ENCODE peak calls at places on chromosome 11, in nine cellular contexts. L is dorsolateral prefrontal cortex; W is CD4-positive, alpha-beta T cell; D is cardiac muscle cell; F is SK-N-SH; J is GM23248; T is CD8-positive, alpha-beta memory T cell; B is Panc1; S is colonic mucosa. U is an unnamed sample. For H3K27me3, the result is how much of the 10 kb centered on the place peaks cover.

GRCh38 chr11:128814856-128815705 is 52.0 kb downstream of the KCNJ1 start:
- DNase-seq in L (no peak), W (no peak), D (peak), F (peak), J (peak), T (no peak), B (no peak), S (no peak), U (no peak)

GRCh38 chr11:99687320-99687719 is 666.6 kb downstream of the CNTN5 start:
- DNase-seq in L (no peak), W (no peak), D (peak), F (no peak), J (no peak), T (no peak), B (no peak), S (no peak), U (no peak)

GRCh38 chr11:73358071-73358470 is 18.1 kb upstream of the RELT start:
- DNase-seq in L (no peak), W (no peak), D (no peak), F (no peak), J (peak), T (no peak), B (no peak), S (no peak), U (no peak)

GRCh38 chr11:89125298-89125697 is 52.4 kb upstream of the TYR start:
- DNase-seq in L (no peak), W (no peak), D (no peak), F (no peak), J (no peak), T (no peak), B (no peak), S (no peak), U (no peak)

GRCh38 chr11:100434821-100435641 is 252.1 kb upstream of the ARHGAP42 start:
- DNase-seq in L (no peak), W (no peak), D (no peak), F (no peak), J (no peak), T (no peak), B (no peak), S (no peak), U (no peak)

GRCh38 chr11:66815646-66816045 is 27.6 kb upstream of the RCE1 start:
- DNase-seq in L (no peak), W (no peak), D (no peak), F (no peak), J (peak), T (no peak), B (peak), S (no peak), U (no peak)

GRCh38 chr11:129286813-129287212 is 88.8 kb upstream of the BARX2 start:
- DNase-seq in L (no peak), W (no peak), D (no peak), F (no peak), J (no peak), T (no peak), B (no peak), S (no peak), U (no peak)

GRCh38 chr11:71336176-71336995 is 84.0 kb upstream of the SHANK2 start:
- DNase-seq in L (no peak), W (no peak), D (no peak), F (peak), J (no peak), T (no peak), B (no peak), S (no peak), U (peak)

GRCh38 chr11:85062626-85063025 is 564.5 kb downstream of the DLG2 start:
- DNase-seq in L (no peak), W (no peak), D (no peak), F (no peak), J (no peak), T (no peak), B (no peak), S (no peak), U (no peak)

GRCh38 chr11:125078516-125079140 is 15.5 kb downstream of the SLC37A2 start:
- DNase-seq in L (no peak), W (no peak), D (no peak), F (no peak), J (no peak), T (no peak), B (no peak), S (no peak), U (no peak)

GRCh38 chr11:117678651-117679407 is 118.2 kb downstream of the DSCAML1 start:
- DNase-seq in L (peak), W (no peak), D (no peak), F (peak), J (no peak), T (no peak), B (no peak), S (no peak), U (no peak)
- H3K27me3 ChIP-seq in L (under half), W (under half), D (under half), F (under half), J (under half), T (under half), B (under half), S (under half), U (under half)

GRCh38 chr11:75668508-75669297 is at the start of gene MAP6:
- DNase-seq in L (no peak), W (peak), D (no peak), F (peak), J (peak), T (no peak), B (no peak), S (peak), U (no peak)

GRCh38 chr11:75667268-75667830 is 1.5 kb downstream of the MAP6 start:
- DNase-seq in L (no peak), W (no peak), D (peak), F (peak), J (peak), T (no peak), B (no peak), S (no peak), U (peak)

GRCh38 chr11:75665126-75665525 is 3.7 kb downstream of the MAP6 start:
- DNase-seq in L (no peak), W (no peak), D (no peak), F (no peak), J (no peak), T (no peak), B (no peak), S (no peak), U (no peak)

GRCh38 chr11:75664366-75664765 is 4.5 kb downstream of the MAP6 start:
- DNase-seq in L (no peak), W (no peak), D (no peak), F (no peak), J (no peak), T (no peak), B (no peak), S (no peak), U (no peak)

GRCh38 chr11:75667831-75668507 is 869 bp downstream of the MAP6 start:
- DNase-seq in L (peak), W (peak), D (peak), F (peak), J (peak), T (peak), B (no peak), S (peak), U (peak)
- H3K27me3 ChIP-seq in L (under half), W (half or more), D (half or more), F (under half), J (under half), T (under half), B (half or more), S (under half), U (under half)

GRCh38 chr11:133081020-133081419 is 451.3 kb downstream of the OPCML start:
- DNase-seq in L (no peak), W (no peak), D (no peak), F (no peak), J (no peak), T (no peak), B (no peak), S (no peak), U (no peak)

GRCh38 chr11:133086518-133086917 is 445.8 kb downstream of the OPCML start:
- DNase-seq in L (no peak), W (no peak), D (no peak), F (no peak), J (no peak), T (no peak), B (no peak), S (no peak), U (no peak)

GRCh38 chr11:133081730-133082452 is 450.4 kb downstream of the OPCML start:
- DNase-seq in L (no peak), W (no peak), D (no peak), F (no peak), J (no peak), T (no peak), B (no peak), S (no peak), U (no peak)

GRCh38 chr11:133082453-133082781 is 449.9 kb downstream of the OPCML start:
- DNase-seq in L (no peak), W (no peak), D (peak), F (no peak), J (no peak), T (no peak), B (no peak), S (peak), U (no peak)

GRCh38 chr11:133082851-133083488 is 449.3 kb downstream of the OPCML start:
- DNase-seq in L (peak), W (peak), D (peak), F (peak), J (peak), T (peak), B (no peak), S (peak), U (peak)
- H3K27me3 ChIP-seq in L (under half), W (under half), D (half or more), F (under half), J (half or more), T (under half), B (under half), S (under half), U (under half)

GRCh38 chr11:64713031-64713780 is 9.8 kb downstream of the NRXN2 start:
- DNase-seq in L (no peak), W (no peak), D (peak), F (no peak), J (peak), T (no peak), B (no peak), S (no peak), U (peak)

GRCh38 chr11:64711138-64711943 is 11.7 kb downstream of the NRXN2 start:
- DNase-seq in L (no peak), W (no peak), D (no peak), F (peak), J (no peak), T (no peak), B (no peak), S (no peak), U (no peak)

GRCh38 chr11:64712430-64713030 is 10.5 kb downstream of the NRXN2 start:
- DNase-seq in L (no peak), W (no peak), D (no peak), F (peak), J (no peak), T (no peak), B (no peak), S (no peak), U (no peak)

GRCh38 chr11:64711944-64712306 is 11.1 kb downstream of the NRXN2 start:
- DNase-seq in L (no peak), W (no peak), D (no peak), F (no peak), J (no peak), T (no peak), B (no peak), S (no peak), U (no peak)

DNA sequence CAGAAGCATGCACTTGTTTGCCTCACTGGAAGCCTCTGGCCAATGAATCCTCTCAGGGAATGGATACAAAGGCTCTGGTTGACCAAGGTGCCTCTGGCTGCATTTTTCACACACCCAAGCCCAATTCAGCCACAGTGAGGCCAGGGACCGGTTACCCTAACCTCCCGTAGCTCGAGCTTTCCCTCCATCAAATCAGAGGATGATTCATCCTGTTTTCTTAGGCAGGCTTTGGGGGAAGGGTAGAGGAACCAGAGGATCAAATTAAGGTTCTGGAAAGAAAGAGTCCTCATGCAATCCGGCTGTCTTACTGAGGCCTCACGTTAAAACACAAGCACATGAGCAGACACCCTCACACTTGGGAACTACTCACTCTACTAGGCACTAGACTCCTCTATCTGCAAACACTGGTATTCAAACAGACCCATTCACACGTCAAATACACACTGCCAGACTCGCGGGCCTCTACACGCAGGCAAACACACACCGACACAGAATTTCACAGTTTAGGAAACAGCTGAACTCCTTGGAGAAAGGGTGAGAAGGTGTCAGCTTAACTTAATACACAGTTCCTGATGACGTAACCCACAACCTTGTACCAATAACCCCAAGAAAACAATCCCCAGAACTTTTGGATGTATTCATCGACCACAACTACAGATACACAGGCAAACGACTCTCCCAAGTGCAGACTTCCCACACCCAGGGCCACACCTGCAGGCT is 12.4 kb downstream of the NRXN2 start:
- DNase-seq in L (no peak), W (no peak), D (no peak), F (no peak), J (peak), T (no peak), B (no peak), S (no peak), U (no peak)
- H3K27me3 ChIP-seq in L (under half), W (half or more), D (half or more), F (under half), J (half or more), T (under half), B (under half), S (half or more), U (under half)

DNA sequence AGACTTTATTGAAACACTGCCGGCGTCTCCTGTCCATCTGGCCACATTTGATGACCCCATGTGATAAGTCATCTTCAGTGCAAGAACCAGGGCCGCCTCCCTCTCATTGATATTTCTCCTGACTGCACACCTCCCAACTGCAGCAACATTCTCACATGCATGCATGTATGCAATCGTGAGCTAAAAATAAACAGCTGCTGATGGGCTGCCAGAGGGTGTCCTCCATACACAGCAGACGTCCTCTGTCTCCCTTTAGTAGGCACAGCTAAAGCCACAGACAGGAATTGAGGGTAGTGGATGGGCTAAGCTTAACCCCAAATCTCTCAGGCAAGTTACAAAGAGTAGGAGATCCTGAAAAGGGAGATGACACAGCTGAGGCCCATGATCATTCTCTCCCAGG is 106.7 kb upstream of the HSD17B12 start:
- DNase-seq in L (no peak), W (no peak), D (no peak), F (no peak), J (no peak), T (no peak), B (no peak), S (no peak), U (no peak)
- H3K27me3 ChIP-seq in L (under half), W (half or more), D (half or more), F (half or more), J (under half), T (under half), B (half or more), S (half or more), U (under half)

GRCh38 chr11:64484308-64485061 is 106.5 kb upstream of the SLC22A12 start:
- DNase-seq in L (no peak), W (no peak), D (no peak), F (no peak), J (no peak), T (no peak), B (no peak), S (no peak), U (no peak)
- H3K27me3 ChIP-seq in L (under half), W (under half), D (under half), F (under half), J (half or more), T (under half), B (under half), S (under half), U (half or more)